ENCODE peak calls at places on chromosome 4, in four cellular contexts. J is lower lobe of right lung, P is HCT116, M is prostate gland. Q is an unnamed sample.

GRCh38 chr4:88693792-88694191 is 3.8 kb downstream of the NAP1L5 start:
- DNase-seq in J (no peak), P (no peak), M (no peak), Q (no peak)

GRCh38 chr4:140061883-140062282 is 92.1 kb downstream of the MAML3 start:
- DNase-seq in J (no peak), P (no peak), M (no peak), Q (no peak)

GRCh38 chr4:140609548-140610425 is 41.0 kb upstream of the UCP1 start:
- DNase-seq in J (no peak), P (peak; percentile 41), M (no peak), Q (no peak)

GRCh38 chr4:82293304-82293703 is 80.5 kb downstream of the HNRNPD start:
- DNase-seq in J (no peak), P (no peak), M (no peak), Q (no peak)

GRCh38 chr4:4789462-4789861 is 70.0 kb upstream of the MSX1 start:
- DNase-seq in J (no peak), P (no peak), M (no peak), Q (no peak)

GRCh38 chr4:168098257-168098717 is 6.0 kb downstream of the ANXA10 start:
- DNase-seq in J (no peak), P (peak; percentile 92), M (no peak), Q (no peak)

GRCh38 chr4:127188847-127189246 is 443.9 kb upstream of the INTU start:
- DNase-seq in J (no peak), P (peak; percentile 7), M (no peak), Q (no peak)

GRCh38 chr4:106358899-106359298 is 9.7 kb downstream of the GIMD1 start:
- DNase-seq in J (no peak), P (no peak), M (no peak), Q (no peak)

GRCh38 chr4:136150046-136150445 is 1382.2 kb downstream of the PCDH18 start:
- DNase-seq in J (no peak), P (no peak), M (no peak), Q (no peak)

GRCh38 chr4:63670735-63671134 is 738.5 kb downstream of the TECRL start:
- DNase-seq in J (no peak), P (no peak), M (no peak), Q (no peak)

GRCh38 chr4:159131564-159131963 is 28.7 kb downstream of the RAPGEF2 start:
- DNase-seq in J (no peak), P (no peak), M (no peak), Q (no peak)

GRCh38 chr4:123390846-123391456 is 5.6 kb upstream of the SPRY1 start:
- DNase-seq in J (no peak), P (peak; percentile 4), M (no peak), Q (no peak)

GRCh38 chr4:95548738-95549245 is at the start of gene UNC5C:
- DNase-seq in J (peak; percentile 56), P (no peak), M (peak; percentile 17), Q (peak; percentile 56)

GRCh38 chr4:78592104-78592783 is 40.7 kb downstream of the ANXA3 start:
- DNase-seq in J (no peak), P (no peak), M (no peak), Q (peak; percentile 45)

GRCh38 chr4:165293927-165294649 is 33.4 kb upstream of the MSMO1 start:
- DNase-seq in J (no peak), P (no peak), M (no peak), Q (no peak)

GRCh38 chr4:169668069-169668721 is 47.8 kb downstream of the CLCN3 start:
- DNase-seq in J (no peak), P (no peak), M (no peak), Q (no peak)

GRCh38 chr4:27684501-27685077 is 823.9 kb downstream of the STIM2 start:
- DNase-seq in J (peak; percentile 49), P (peak; percentile 54), M (peak; percentile 25), Q (peak; percentile 27)

GRCh38 chr4:134202557-134202956 is 968 bp upstream of the PABPC4L start:
- DNase-seq in J (no peak), P (no peak), M (peak; percentile 44), Q (no peak)

GRCh38 chr4:95155759-95156451 is 392.9 kb downstream of the UNC5C start:
- DNase-seq in J (no peak), P (peak; percentile 22), M (no peak), Q (no peak)

GRCh38 chr4:24584175-24584850 is at the start of gene DHX15:
- DNase-seq in J (peak; percentile 98), P (peak; percentile 95), M (peak; percentile 96), Q (peak; percentile 96)

GRCh38 chr4:24578364-24578763 is 6.0 kb downstream of the DHX15 start:
- DNase-seq in J (no peak), P (no peak), M (no peak), Q (no peak)

GRCh38 chr4:24583451-24584174 is 741 bp downstream of the DHX15 start:
- DNase-seq in J (peak; percentile 62), P (peak; percentile 26), M (peak; percentile 53), Q (peak; percentile 69)

GRCh38 chr4:24582235-24582863 is 2.0 kb downstream of the DHX15 start:
- DNase-seq in J (no peak), P (no peak), M (no peak), Q (no peak)
- H3K4me3 ChIP-seq in J (peak overlapping the region; percentile 99), P (peak overlapping the region; percentile 87), M (peak overlapping the region; percentile 98), Q (peak overlapping the region; percentile 98)

GRCh38 chr4:152778656-152779512 is 646 bp downstream of the TIGD4 start:
- DNase-seq in J (no peak), P (no peak), M (peak; percentile 11), Q (peak; percentile 50)

GRCh38 chr4:152777488-152777887 is 2.0 kb downstream of the TIGD4 start:
- DNase-seq in J (no peak), P (no peak), M (no peak), Q (no peak)

GRCh38 chr4:152779513-152780266 is at the start of the genes ARFIP1 and TIGD4:
- DNase-seq in J (peak; percentile 98), P (peak; percentile 95), M (peak; percentile 98), Q (peak; percentile 99)

GRCh38 chr4:152776352-152776751 is 3.2 kb downstream of the TIGD4 start:
- DNase-seq in J (no peak), P (no peak), M (no peak), Q (no peak)

GRCh38 chr4:152780267-152780811 is 585 bp downstream of the ARFIP1 start:
- DNase-seq in J (no peak), P (no peak), M (peak; percentile 9), Q (peak; percentile 42)
- H3K4me3 ChIP-seq in J (peak overlapping the region; percentile 77), P (peak overlapping the region; percentile 92), M (peak overlapping the region; percentile 66), Q (peak overlapping the region; percentile 64)

GRCh38 chr4:1043162-1043561 is 31.7 kb downstream of the FGFRL1 start:
- DNase-seq in J (no peak), P (no peak), M (no peak), Q (no peak)
- H3K4me3 ChIP-seq in J (no peak overlapping the region), P (peak overlapping the region; percentile 19), M (no peak overlapping the region), Q (no peak overlapping the region)

GRCh38 chr4:174216935-174217272 is 66.6 kb downstream of the FBXO8 start:
- DNase-seq in J (no peak), P (no peak), M (no peak), Q (no peak)

GRCh38 chr4:174215936-174216699 is 67.3 kb downstream of the FBXO8 start:
- DNase-seq in J (no peak), P (no peak), M (no peak), Q (no peak)

GRCh38 chr4:174217273-174218126 is 66.0 kb downstream of the FBXO8 start:
- DNase-seq in J (no peak), P (no peak), M (no peak), Q (no peak)

GRCh38 chr4:174215055-174215454 is 68.4 kb downstream of the FBXO8 start:
- DNase-seq in J (no peak), P (no peak), M (no peak), Q (no peak)

DNA sequence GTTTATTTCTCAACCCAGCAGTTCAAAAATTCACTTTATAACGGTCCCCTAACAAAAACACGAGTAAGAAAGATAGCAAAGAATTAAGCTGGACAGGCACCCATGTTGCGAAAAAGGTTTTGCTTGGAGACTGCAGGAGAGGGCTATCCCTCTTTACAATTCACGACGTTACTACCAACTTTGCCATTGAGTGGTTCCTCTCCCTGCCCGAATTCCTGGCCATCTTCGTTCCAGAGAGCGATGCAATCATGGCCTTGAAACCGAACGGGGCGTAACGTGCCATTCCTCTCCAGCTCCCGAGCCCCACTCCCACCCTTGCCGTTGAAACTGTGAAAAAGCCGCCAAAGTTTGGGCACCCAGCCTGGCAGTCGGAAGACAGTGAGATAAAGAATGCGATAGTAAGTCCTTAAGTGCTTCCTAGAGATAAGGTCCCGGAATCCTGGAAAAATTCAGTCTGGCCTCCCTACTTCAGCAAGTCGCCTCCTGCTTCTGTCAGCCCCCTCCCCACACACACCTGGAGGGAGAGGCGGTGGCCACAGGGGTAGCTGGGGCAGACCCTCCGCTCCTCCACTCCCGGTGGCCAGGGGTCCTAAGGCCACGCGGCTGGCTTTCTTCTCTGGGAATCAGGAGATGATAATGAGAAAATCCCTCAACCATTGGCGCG is 65.2 kb downstream of the FBXO8 start:
- DNase-seq in J (no peak), P (no peak), M (no peak), Q (no peak)
- H3K4me3 ChIP-seq in J (peak overlapping the region; percentile 41), P (no peak overlapping the region), M (no peak overlapping the region), Q (no peak overlapping the region)